ENCODE peak calls at places on chromosome 7, in ten cellular contexts. H is neural progenitor cell, Q is IMR-90, A is retinal pigment epithelial cell, D is AG04450, E is adrenal gland, F is NB4, W is A549, G is left ventricle myocardium inferior, V is heart left ventricle. O is an unnamed sample.

GRCh38 chr7:158065340-158065739 is 522.3 kb downstream of the PTPRN2 start:
- DNase-seq in H (no peak), Q (no peak), A (no peak), D (no peak), E (no peak), F (no peak), W (no peak), G (no peak), V (no peak), O (no peak)

GRCh38 chr7:63044721-63045120 is 953.9 kb upstream of the ZNF722 start:
- DNase-seq in H (no peak), Q (no peak), A (no peak), D (no peak), E (no peak), F (no peak), W (no peak), G (no peak), V (no peak), O (no peak)

GRCh38 chr7:140475747-140476333 is 3.5 kb downstream of the MKRN1 start:
- DNase-seq in H (peak), Q (peak), A (no peak), D (peak), E (no peak), F (peak), W (peak), G (no peak), V (no peak), O (peak)

GRCh38 chr7:7595451-7595850 is 28.8 kb downstream of the MIOS start:
- DNase-seq in H (no peak), Q (peak), A (no peak), D (no peak), E (no peak), F (peak), W (peak), G (no peak), V (no peak), O (peak)

GRCh38 chr7:140358771-140359095 is 39.6 kb downstream of the SLC37A3 start:
- DNase-seq in H (no peak), Q (no peak), A (no peak), D (no peak), E (peak), F (no peak), W (no peak), G (no peak), V (no peak), O (no peak)

GRCh38 chr7:74627699-74628411 is 29.7 kb upstream of the GTF2I start:
- DNase-seq in H (peak), Q (peak), A (peak), D (peak), E (peak), F (peak), W (no peak), G (no peak), V (peak), O (peak)

GRCh38 chr7:2522780-2523433 is 3.3 kb downstream of the LFNG start:
- DNase-seq in H (peak), Q (no peak), A (no peak), D (no peak), E (peak), F (no peak), W (peak), G (no peak), V (no peak), O (peak)

GRCh38 chr7:122528879-122529481 is 169.9 kb downstream of the RNF133 start:
- DNase-seq in H (peak), Q (peak), A (no peak), D (no peak), E (no peak), F (peak), W (peak), G (no peak), V (no peak), O (peak)

GRCh38 chr7:158407581-158408331 is 179.9 kb downstream of the PTPRN2 start:
- DNase-seq in H (peak), Q (no peak), A (no peak), D (no peak), E (no peak), F (peak), W (peak), G (no peak), V (no peak), O (peak)

GRCh38 chr7:39703143-39703542 is 79.8 kb downstream of the RALA start:
- DNase-seq in H (no peak), Q (peak), A (no peak), D (no peak), E (no peak), F (no peak), W (peak), G (no peak), V (no peak), O (peak)

GRCh38 chr7:123120286-123120685 is 79.5 kb downstream of the SLC13A1 start:
- DNase-seq in H (no peak), Q (no peak), A (no peak), D (no peak), E (no peak), F (no peak), W (no peak), G (no peak), V (no peak), O (peak)

GRCh38 chr7:2148189-2148588 is 84.6 kb downstream of the MAD1L1 start:
- DNase-seq in H (peak), Q (no peak), A (no peak), D (no peak), E (no peak), F (no peak), W (no peak), G (no peak), V (no peak), O (no peak)

GRCh38 chr7:99679400-99680191 is at the start of gene CYP3A5:
- DNase-seq in H (no peak), Q (no peak), A (no peak), D (no peak), E (peak), F (peak), W (no peak), G (no peak), V (no peak), O (no peak)

GRCh38 chr7:95102662-95103061 is 195.3 kb downstream of the PPP1R9A start:
- DNase-seq in H (no peak), Q (no peak), A (no peak), D (no peak), E (no peak), F (peak), W (no peak), G (no peak), V (no peak), O (peak)

GRCh38 chr7:76260171-76260703 is 42.2 kb upstream of the HSPB1 start:
- DNase-seq in H (peak), Q (no peak), A (no peak), D (no peak), E (no peak), F (peak), W (no peak), G (no peak), V (no peak), O (peak)

GRCh38 chr7:132256721-132257212 is 319.5 kb downstream of the PLXNA4 start:
- DNase-seq in H (no peak), Q (no peak), A (no peak), D (no peak), E (no peak), F (peak), W (no peak), G (no peak), V (no peak), O (no peak)

DNA sequence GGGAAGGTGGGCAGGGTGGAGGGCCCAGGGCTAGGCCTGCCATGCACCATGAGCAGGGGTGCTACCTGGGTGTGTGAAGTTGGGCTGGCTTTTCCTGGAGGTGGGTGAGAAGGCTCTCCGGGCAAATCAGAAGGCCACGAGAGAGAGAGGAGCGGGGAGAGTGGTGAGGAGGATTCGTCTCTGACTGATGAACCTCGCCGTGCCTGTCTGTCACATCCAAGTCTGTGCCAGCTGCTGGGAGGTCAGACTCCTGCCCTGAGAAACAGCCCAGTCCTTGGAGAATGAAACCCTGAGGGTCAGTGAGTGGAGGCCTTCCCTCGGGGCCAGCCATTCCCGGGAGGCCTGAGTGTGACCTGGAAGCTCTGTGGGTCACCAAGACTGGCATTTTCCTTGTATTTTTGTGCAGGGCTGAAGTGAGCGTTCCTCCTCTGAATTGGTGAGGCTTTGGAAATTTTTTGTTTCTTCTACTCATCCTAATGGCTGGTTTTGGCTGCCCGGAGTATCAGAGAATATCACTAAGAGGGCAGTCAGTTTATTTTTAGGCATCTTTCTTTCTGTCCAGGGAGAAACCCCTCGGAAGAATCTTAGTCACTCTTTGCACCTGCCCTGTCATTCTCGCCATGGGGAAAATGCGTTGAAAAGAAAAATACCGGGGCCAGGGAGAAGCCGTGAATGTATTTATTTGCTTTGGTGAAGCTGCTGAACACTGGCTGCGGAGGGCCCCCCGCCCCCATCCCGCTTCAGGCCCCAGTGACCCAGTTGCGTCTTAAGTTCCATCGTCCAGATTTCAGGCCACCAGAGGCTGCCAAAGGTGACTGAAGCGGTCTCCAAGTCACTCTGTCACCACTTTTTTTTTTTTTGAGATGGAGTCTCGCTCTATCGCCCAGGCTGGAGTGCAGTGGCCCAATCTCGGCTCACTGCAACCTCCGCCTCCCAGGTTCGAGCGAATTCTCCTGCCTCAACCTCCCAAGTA is 6.5 kb upstream of the AP5Z1 start:
- DNase-seq in H (no peak), Q (no peak), A (no peak), D (no peak), E (peak), F (no peak), W (no peak), G (no peak), V (no peak), O (no peak)
- H3K4me3 ChIP-seq in H (no peak), Q (no peak), A (no peak), D (no peak), E (no peak), F (no peak), W (no peak), G (no peak), V (no peak), O (no peak)

GRCh38 chr7:156892086-156892800 is 740 bp downstream of the LMBR1 start:
- DNase-seq in H (peak), Q (no peak), A (no peak), D (no peak), E (peak), F (peak), W (no peak), G (peak), V (peak), O (peak)

GRCh38 chr7:156896388-156897022 is 3.5 kb upstream of the LMBR1 start:
- DNase-seq in H (no peak), Q (no peak), A (no peak), D (no peak), E (no peak), F (peak), W (no peak), G (no peak), V (no peak), O (no peak)

GRCh38 chr7:156895024-156895780 is 2.2 kb upstream of the LMBR1 start:
- DNase-seq in H (no peak), Q (no peak), A (no peak), D (no peak), E (no peak), F (peak), W (no peak), G (no peak), V (no peak), O (no peak)

GRCh38 chr7:156889746-156890145 is 3.2 kb downstream of the LMBR1 start:
- DNase-seq in H (no peak), Q (no peak), A (no peak), D (no peak), E (peak), F (no peak), W (no peak), G (no peak), V (no peak), O (no peak)

GRCh38 chr7:156892821-156893706 is at the start of gene LMBR1:
- DNase-seq in H (peak), Q (peak), A (peak), D (peak), E (peak), F (peak), W (peak), G (peak), V (peak), O (peak)
- TF ChIP-seq CTCF in H (peak), Q (peak), A (peak), D (peak), E (peak), F (no peak), W (no peak), G (peak), V (peak), O (peak)

GRCh38 chr7:85167636-85168035 is 19.2 kb downstream of the SEMA3D start:
- DNase-seq in H (no peak), Q (no peak), A (no peak), D (no peak), E (no peak), F (no peak), W (no peak), G (no peak), V (no peak), O (peak)

GRCh38 chr7:85177316-85177715 is 9.5 kb downstream of the SEMA3D start:
- DNase-seq in H (no peak), Q (no peak), A (no peak), D (no peak), E (no peak), F (no peak), W (no peak), G (no peak), V (no peak), O (no peak)

GRCh38 chr7:85176197-85176596 is 10.7 kb downstream of the SEMA3D start:
- DNase-seq in H (no peak), Q (peak), A (no peak), D (no peak), E (no peak), F (no peak), W (no peak), G (no peak), V (no peak), O (peak)

GRCh38 chr7:85175217-85175616 is 11.6 kb downstream of the SEMA3D start:
- DNase-seq in H (no peak), Q (peak), A (no peak), D (no peak), E (no peak), F (no peak), W (no peak), G (no peak), V (no peak), O (peak)

GRCh38 chr7:85172530-85172941 is 14.3 kb downstream of the SEMA3D start:
- DNase-seq in H (no peak), Q (peak), A (peak), D (peak), E (peak), F (peak), W (no peak), G (no peak), V (no peak), O (peak)
- H3K4me3 ChIP-seq in H (no peak), Q (no peak), A (no peak), D (no peak), E (peak), F (no peak), W (no peak), G (no peak), V (no peak), O (no peak)

DNA sequence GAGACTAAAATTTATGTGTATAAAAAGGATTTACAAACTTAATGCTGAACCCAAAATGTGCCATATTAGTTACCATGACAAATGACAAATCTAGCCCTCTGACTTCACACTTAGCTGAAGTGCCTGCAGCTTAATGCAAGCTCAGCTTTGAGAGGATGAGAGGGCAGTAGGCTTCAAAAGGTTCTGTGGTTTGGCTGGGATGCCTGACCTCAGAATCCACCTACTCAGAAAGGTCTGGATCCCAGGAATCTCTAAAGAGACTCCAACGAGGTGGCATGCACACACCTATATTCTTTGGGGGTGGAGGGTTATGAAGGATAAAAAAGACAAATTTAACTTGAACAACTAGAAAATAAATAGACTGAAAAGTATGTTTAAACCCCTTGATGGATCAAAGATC is 213.4 kb downstream of the TAX1BP1 start:
- DNase-seq in H (no peak), Q (no peak), A (no peak), D (no peak), E (no peak), F (no peak), W (no peak), G (no peak), V (no peak), O (no peak)
- TF ChIP-seq CTCF in H (no peak), Q (no peak), A (no peak), D (no peak), E (no peak), F (no peak), W (no peak), G (no peak), V (no peak), O (no peak)

O was measured in cardiac fibroblast.